ENCODE peak calls at places on chromosome 14, in six cellular contexts. Y is psoas muscle, S is GM23248, R is fibroblast of the aortic adventitia, G is AG04450, P is lower leg skin. V is an unnamed sample.

GRCh38 chr14:49962616-49963015 is 69.7 kb downstream of the ARF6 start:
- DNase-seq in R (no peak), Y (no peak), S (peak), P (peak), G (no peak), V (no peak)

GRCh38 chr14:93219103-93219726 is 12.2 kb downstream of the UBR7 start:
- DNase-seq in P (no peak), G (no peak), S (peak), Y (no peak), R (peak), V (peak)

GRCh38 chr14:69313176-69313575 is 53.2 kb downstream of the GALNT16 start:
- DNase-seq in Y (no peak), S (no peak), R (no peak), G (no peak), P (peak), V (no peak)

GRCh38 chr14:65910108-65910507 is 497.6 kb downstream of the FUT8 start:
- DNase-seq in G (no peak), P (no peak), S (peak), R (peak), Y (no peak), V (peak)

GRCh38 chr14:32593290-32593942 is 264.3 kb downstream of the AKAP6 start:
- DNase-seq in S (peak), R (peak), G (peak), P (no peak), Y (no peak), V (peak)

GRCh38 chr14:93476305-93476704 is 45.6 kb downstream of the UNC79 start:
- DNase-seq in R (no peak), G (no peak), Y (no peak), P (no peak), S (no peak), V (no peak)

GRCh38 chr14:23546450-23547035 is 5.0 kb downstream of the ZFHX2 start:
- DNase-seq in S (no peak), G (no peak), Y (no peak), P (no peak), R (no peak), V (no peak)

GRCh38 chr14:52369305-52369781 is 55.2 kb downstream of the PTGER2 start:
- DNase-seq in P (no peak), G (no peak), R (peak), Y (peak), S (peak), V (peak)

GRCh38 chr14:72645706-72646105 is 248.2 kb downstream of the DPF3 start:
- DNase-seq in G (no peak), Y (no peak), R (no peak), P (no peak), S (no peak), V (no peak)

GRCh38 chr14:37864861-37865718 is 269.7 kb downstream of the TTC6 start:
- DNase-seq in R (peak), P (no peak), G (no peak), Y (no peak), S (peak), V (no peak)

GRCh38 chr14:56874375-56874774 is 64.1 kb upstream of the OTX2 start:
- DNase-seq in Y (no peak), S (peak), P (no peak), R (no peak), G (no peak), V (no peak)

GRCh38 chr14:97290977-97291376 is 493.8 kb downstream of the VRK1 start:
- DNase-seq in P (no peak), R (no peak), S (no peak), Y (no peak), G (no peak), V (no peak)

GRCh38 chr14:69101331-69101826 is 51.5 kb downstream of the DCAF5 start:
- DNase-seq in G (peak), P (no peak), Y (no peak), S (peak), R (peak), V (peak)

GRCh38 chr14:58638231-58639205 is 756 bp downstream of the DACT1 start:
- DNase-seq in G (no peak), P (no peak), Y (peak), S (peak), R (peak), V (peak)

GRCh38 chr14:105398726-105399440 is 545 bp downstream of the TEX22 start:
- DNase-seq in R (no peak), Y (no peak), G (no peak), P (no peak), S (peak), V (peak)

GRCh38 chr14:83611906-83612305 is 1918.0 kb upstream of the FLRT2 start:
- DNase-seq in Y (no peak), P (no peak), R (no peak), G (no peak), S (no peak), V (no peak)

GRCh38 chr14:77208266-77208978 is 26.8 kb downstream of the TMEM63C start:
- DNase-seq in G (peak), P (no peak), R (peak), S (peak), Y (peak), V (peak)

GRCh38 chr14:36256131-36256801 is 64.2 kb downstream of the MBIP start:
- DNase-seq in Y (no peak), G (no peak), S (peak), P (no peak), R (peak), V (peak)

GRCh38 chr14:106831322-106831720 is 1304.9 kb downstream of the TMEM121 start:
- DNase-seq in S (no peak), P (peak), G (no peak), R (no peak), Y (no peak), V (no peak)

GRCh38 chr14:21874167-21874566 is 200.5 kb upstream of the OR4E1 start:
- DNase-seq in Y (no peak), G (no peak), S (no peak), R (no peak), P (no peak), V (no peak)

GRCh38 chr14:73236157-73236556 is 1.1 kb upstream of the PAPLN start:
- DNase-seq in G (no peak), S (no peak), P (peak), Y (no peak), R (no peak), V (no peak)

GRCh38 chr14:51087024-51087423 is 7.9 kb downstream of the TRIM9 start:
- DNase-seq in G (no peak), R (no peak), P (no peak), S (no peak), Y (no peak), V (no peak)

GRCh38 chr14:90777830-90778467 is 38.3 kb downstream of the TTC7B start:
- DNase-seq in S (no peak), R (no peak), Y (no peak), G (no peak), P (peak), V (no peak)

GRCh38 chr14:78425782-78426181 is 255.6 kb downstream of the NRXN3 start:
- DNase-seq in R (no peak), Y (no peak), S (no peak), P (no peak), G (no peak), V (no peak)

GRCh38 chr14:100471451-100472093 is 115.6 kb downstream of the BEGAIN start:
- DNase-seq in G (no peak), P (no peak), S (no peak), Y (peak), R (no peak), V (no peak)

GRCh38 chr14:50501642-50502041 is 30.7 kb downstream of the MAP4K5 start:
- DNase-seq in S (peak), P (no peak), R (peak), G (peak), Y (no peak), V (peak)

GRCh38 chr14:101257551-101257950 is 303.7 kb upstream of the DIO3 start:
- DNase-seq in G (no peak), R (no peak), Y (no peak), S (no peak), P (no peak), V (no peak)

GRCh38 chr14:35158951-35159653 is 36.8 kb downstream of the PRORP start:
- DNase-seq in G (no peak), P (no peak), R (no peak), Y (no peak), S (no peak), V (no peak)

GRCh38 chr14:92503756-92504491 is 9.7 kb upstream of the RIN3 start:
- DNase-seq in S (peak), G (no peak), R (peak), P (peak), Y (peak), V (peak)

DNA sequence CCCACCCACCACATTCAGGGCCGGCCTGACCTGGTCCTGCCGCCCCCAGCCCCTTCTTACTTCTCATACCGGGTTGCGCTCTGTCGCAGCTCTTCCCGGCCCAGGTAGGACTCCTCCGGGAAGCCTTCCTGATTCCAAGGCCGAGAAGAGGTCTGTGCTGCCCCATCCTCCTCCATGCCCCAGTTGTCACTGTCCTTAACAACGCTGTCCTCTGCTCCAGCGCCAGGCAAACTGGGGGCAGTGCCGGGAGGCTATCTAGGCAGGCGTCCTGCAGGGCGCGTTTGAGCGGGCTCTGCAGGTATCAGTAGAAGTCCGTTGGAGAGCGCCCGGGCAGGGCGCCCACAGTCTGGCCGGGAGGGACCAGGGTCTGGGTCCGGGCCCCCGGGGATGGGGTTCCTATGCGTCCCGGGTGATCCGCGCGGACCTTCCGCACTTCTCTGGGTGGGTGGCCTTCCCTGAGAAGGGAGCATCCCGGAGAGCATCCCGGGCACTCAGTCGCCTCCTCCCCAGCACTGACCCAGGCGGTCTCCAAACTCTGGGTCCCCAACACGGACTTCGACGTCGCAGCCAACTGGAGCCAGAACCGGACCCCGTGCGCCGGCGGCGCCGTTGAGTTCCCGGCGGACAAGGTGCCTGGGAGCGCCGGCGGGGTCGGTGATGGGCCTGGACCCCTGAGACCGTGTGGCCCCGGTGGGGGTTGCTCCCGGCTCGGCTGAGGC is 897 bp downstream of the AMN start:
- DNase-seq in Y (no peak), S (no peak), G (no peak), R (no peak), P (no peak), V (no peak)
- H3K4me3 ChIP-seq in Y (peak), S (peak), G (peak), R (peak), P (no peak), V (peak)

DNA sequence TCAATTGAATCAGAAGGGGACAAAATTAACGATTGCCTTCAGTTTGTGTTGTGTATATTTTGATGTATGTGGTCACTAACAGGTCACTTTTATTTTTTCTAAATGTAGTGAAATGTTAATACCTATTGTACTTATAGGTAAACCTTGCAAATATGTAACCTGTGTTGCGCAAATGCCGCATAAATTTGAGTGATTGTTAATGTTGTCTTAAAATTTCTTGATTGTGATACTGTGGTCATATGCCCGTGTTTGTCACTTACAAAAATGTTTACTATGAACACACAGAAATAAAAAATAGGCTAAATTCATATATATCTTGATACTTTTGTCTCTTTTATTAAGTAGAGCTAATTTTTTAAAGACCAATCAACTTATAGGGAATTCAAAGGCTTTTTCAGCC is 2.8 kb downstream of the FOXG1 start:
- DNase-seq in Y (no peak), P (no peak), R (no peak), G (no peak), S (no peak), V (no peak)
- H3K4me3 ChIP-seq in Y (no peak), P (no peak), R (no peak), G (no peak), S (no peak), V (no peak)

GRCh38 chr14:61471297-61471980 is 150.1 kb downstream of the PRKCH start:
- DNase-seq in R (no peak), Y (no peak), P (no peak), S (peak), G (no peak), V (peak)
- H3K4me3 ChIP-seq in R (peak), Y (peak), P (no peak), S (peak), G (peak), V (peak)

DNA sequence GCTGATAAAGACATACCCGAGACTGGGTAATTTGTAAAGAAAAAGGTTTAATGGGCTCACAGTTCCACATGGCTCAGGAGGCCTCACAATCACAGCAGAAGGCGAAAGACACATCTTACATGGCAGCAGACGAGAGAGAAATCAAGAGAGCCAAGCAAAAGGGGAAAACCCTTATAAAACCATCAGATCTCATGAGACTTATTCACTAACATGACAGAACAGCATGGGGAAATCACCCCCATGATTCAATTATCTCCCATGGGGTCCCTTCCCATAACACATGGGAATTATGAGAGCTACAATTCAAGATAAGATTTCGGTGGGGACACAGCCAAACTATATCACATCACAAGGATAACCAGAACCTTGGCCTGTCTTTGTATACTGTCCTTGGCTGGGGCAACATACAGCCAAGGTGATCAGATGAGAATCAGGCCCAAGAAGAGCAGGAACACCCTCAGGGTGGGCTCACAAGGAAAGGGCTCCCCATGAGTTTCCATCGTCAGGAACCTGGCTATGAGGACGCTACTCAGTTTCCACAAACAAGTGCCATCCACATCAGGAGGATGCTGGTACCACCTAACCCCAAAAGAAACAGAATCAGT is 152.7 kb downstream of the FOXN3 start:
- DNase-seq in S (no peak), G (no peak), R (no peak), Y (no peak), P (peak), V (no peak)
- H3K4me3 ChIP-seq in S (no peak), G (no peak), R (no peak), Y (no peak), P (no peak), V (no peak)

GRCh38 chr14:26597136-26598080 is at the start of gene NOVA1:
- DNase-seq in R (peak), G (no peak), P (peak), S (peak), Y (peak), V (peak)

GRCh38 chr14:26598672-26599131 is 869 bp upstream of the NOVA1 start:
- DNase-seq in Y (no peak), G (no peak), S (no peak), P (no peak), R (no peak), V (no peak)

GRCh38 chr14:26595922-26596721 is 1.7 kb downstream of the NOVA1 start:
- DNase-seq in G (no peak), R (peak), P (no peak), Y (no peak), S (peak), V (peak)

GRCh38 chr14:26596722-26597030 is 1.2 kb downstream of the NOVA1 start:
- DNase-seq in Y (peak), G (no peak), P (peak), R (peak), S (peak), V (peak)

GRCh38 chr14:26598081-26598671 is 343 bp upstream of the NOVA1 start:
- DNase-seq in Y (peak), P (peak), G (peak), S (peak), R (peak), V (peak)
- H3K4me3 ChIP-seq in Y (peak), P (peak), G (peak), S (peak), R (peak), V (peak)

DNA sequence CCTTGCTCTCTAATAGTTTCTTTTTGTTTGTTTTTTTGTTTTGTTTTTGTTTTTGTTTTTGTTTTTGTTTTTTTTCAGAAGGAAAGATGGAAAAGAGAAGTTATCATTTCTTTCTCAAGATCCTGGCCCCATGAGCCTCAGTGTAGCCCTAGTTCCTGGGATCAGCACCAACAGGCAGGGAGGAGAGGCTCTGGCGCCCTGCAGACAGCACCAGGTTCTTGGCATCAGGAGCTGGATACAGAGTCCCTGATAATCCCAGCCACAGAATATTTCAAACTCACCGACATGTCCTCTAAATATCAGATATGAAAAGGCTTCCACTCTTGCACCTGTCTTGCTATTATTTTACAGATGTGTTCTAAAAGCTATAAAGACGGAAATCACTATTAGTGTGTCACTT is 52.7 kb downstream of the FOXN3 start:
- DNase-seq in R (no peak), S (no peak), G (no peak), Y (no peak), P (no peak), V (no peak)
- H3K4me3 ChIP-seq in R (no peak), S (no peak), G (no peak), Y (no peak), P (no peak), V (no peak)

GRCh38 chr14:74401504-74402241 is 24.3 kb downstream of the SYNDIG1L start:
- DNase-seq in S (peak), P (peak), Y (peak), G (no peak), R (no peak), V (no peak)
- H3K4me3 ChIP-seq in S (no peak), P (no peak), Y (no peak), G (no peak), R (no peak), V (no peak)